ENCODE peak calls at places on chromosome 6, in four cellular contexts. R is endothelial cell; C is activated CD4-positive, alpha-beta T cell treated with anti-CD3 and anti-CD28 coated beads, Interleukin-2, amount 50 U/mL, for 1 hour; E is T-helper 1 cell. Z is an unnamed sample.

GRCh38 chr6:2369606-2370005 is 124.2 kb upstream of the GMDS start:
- DNase-seq in R (no peak), C (no peak), E (no peak), Z (no peak)

GRCh38 chr6:142716097-142716496 is 228.9 kb downstream of the HIVEP2 start:
- DNase-seq in R (no peak), C (no peak), E (no peak), Z (no peak)

GRCh38 chr6:161215193-161215592 is 58.7 kb downstream of the AGPAT4 start:
- DNase-seq in R (no peak), C (no peak), E (no peak), Z (no peak)

GRCh38 chr6:53014034-53014433 is 18.9 kb upstream of the GSTA4 start:
- DNase-seq in R (no peak), C (no peak), E (no peak), Z (no peak)

GRCh38 chr6:167214216-167214615 is 56.4 kb upstream of the GPR31 start:
- DNase-seq in R (no peak), C (no peak), E (no peak), Z (no peak)

GRCh38 chr6:169211881-169212280 is 41.8 kb downstream of the THBS2 start:
- DNase-seq in R (no peak), C (no peak), E (no peak), Z (no peak)

GRCh38 chr6:109239192-109239917 is 142.9 kb downstream of the CD164 start:
- DNase-seq in R (no peak), C (no peak), E (no peak), Z (no peak)

GRCh38 chr6:43184268-43184985 is 2.4 kb downstream of the CUL9 start:
- DNase-seq in R (no peak), C (no peak), E (no peak), Z (no peak)

GRCh38 chr6:119602215-119603178 is 252.9 kb upstream of the MAN1A1 start:
- DNase-seq in R (no peak), C (no peak), E (no peak), Z (no peak)

GRCh38 chr6:157392927-157393666 is 12.1 kb downstream of the ZDHHC14 start:
- DNase-seq in R (no peak), C (no peak), E (no peak), Z (no peak)

GRCh38 chr6:157023958-157024357 is 246.8 kb downstream of the ARID1B start:
- DNase-seq in R (no peak), C (no peak), E (no peak), Z (no peak)

GRCh38 chr6:148263010-148263409 is 79.6 kb upstream of the SASH1 start:
- DNase-seq in R (no peak), C (no peak), E (no peak), Z (no peak)

GRCh38 chr6:25171301-25171700 is 107.9 kb upstream of the CARMIL1 start:
- DNase-seq in R (no peak), C (no peak), E (no peak), Z (no peak)

GRCh38 chr6:45613678-45614077 is 235.9 kb upstream of the SUPT3H start:
- DNase-seq in R (no peak), C (no peak), E (no peak), Z (no peak)

GRCh38 chr6:149335924-149336323 is 18.4 kb downstream of the TAB2 start:
- DNase-seq in R (no peak), C (no peak), E (no peak), Z (no peak)

GRCh38 chr6:43931201-43931600 is 161.2 kb downstream of the VEGFA start:
- DNase-seq in R (no peak), C (no peak), E (no peak), Z (no peak)

GRCh38 chr6:3517350-3517749 is 60.5 kb upstream of the SLC22A23 start:
- DNase-seq in R (no peak), C (no peak), E (no peak), Z (no peak)

GRCh38 chr6:133240511-133241087 is 558 bp upstream of the EYA4 start:
- DNase-seq in R (peak), C (no peak), E (no peak), Z (no peak)

GRCh38 chr6:163324928-163325784 is 89.4 kb upstream of the QKI start:
- DNase-seq in R (no peak), C (no peak), E (no peak), Z (no peak)

GRCh38 chr6:88709819-88710246 is 253.6 kb downstream of the RNGTT start:
- DNase-seq in R (no peak), C (no peak), E (no peak), Z (no peak)

GRCh38 chr6:55892749-55893357 is 17.5 kb upstream of the BMP5 start:
- DNase-seq in R (no peak), C (no peak), E (no peak), Z (no peak)

GRCh38 chr6:106046854-106047200 is 39.3 kb upstream of the PRDM1 start:
- DNase-seq in R (no peak), C (no peak), E (no peak), Z (no peak)

GRCh38 chr6:27672113-27672799 is 199.4 kb upstream of the ZNF184 start:
- DNase-seq in R (peak), C (no peak), E (no peak), Z (no peak)

GRCh38 chr6:116106146-116106545 is 5.5 kb downstream of the NT5DC1 start:
- DNase-seq in R (no peak), C (no peak), E (no peak), Z (no peak)

GRCh38 chr6:112244428-112244827 is 9.9 kb downstream of the LAMA4 start:
- DNase-seq in R (no peak), C (no peak), E (no peak), Z (no peak)

GRCh38 chr6:155586036-155586557 is 130.5 kb upstream of the NOX3 start:
- DNase-seq in R (no peak), C (no peak), E (no peak), Z (no peak)

GRCh38 chr6:156752666-156753301 is 24.4 kb upstream of the ARID1B start:
- DNase-seq in R (no peak), C (no peak), E (no peak), Z (no peak)

GRCh38 chr6:167754691-167755090 is 72.0 kb upstream of the AFDN start:
- DNase-seq in R (no peak), C (no peak), E (no peak), Z (no peak)

GRCh38 chr6:23145801-23146200 is 576.4 kb downstream of the HDGFL1 start:
- DNase-seq in R (no peak), C (no peak), E (no peak), Z (no peak)

GRCh38 chr6:71326611-71327010 is 38.0 kb downstream of the OGFRL1 start:
- DNase-seq in R (no peak), C (no peak), E (no peak), Z (no peak)

GRCh38 chr6:163183791-163184190 is 230.7 kb upstream of the QKI start:
- DNase-seq in R (no peak), C (no peak), E (no peak), Z (no peak)

GRCh38 chr6:55777461-55777860 is 97.9 kb downstream of the BMP5 start:
- DNase-seq in R (no peak), C (no peak), E (no peak), Z (no peak)

GRCh38 chr6:110944681-110945151 is 13.8 kb upstream of the GTF3C6 start:
- DNase-seq in R (no peak), C (no peak), E (no peak), Z (no peak)

GRCh38 chr6:135212935-135213334 is 31.8 kb downstream of the MYB start:
- DNase-seq in R (no peak), C (no peak), E (no peak), Z (no peak)